ENCODE peak calls at places on chromosomes 16 and 17, in eight cellular contexts. One of them, this sample, is unnamed.
A peak's percentile ranks its signal among the peaks of the same experiment; 100 is the strongest.

GRCh38 chr16:54287758-54288591 is 1.4 kb upstream of the IRX3 start:
- DNase-seq in RWPE1: no peak
- DNase-seq in NCI-H187: no peak
- DNase-seq in AG04449: no peak
- DNase-seq in hepatic stellate cell: no peak
- DNase-seq in choroid plexus epithelial cell: no peak
- DNase-seq in lower lobe of right lung: peak; percentile 66
- DNase-seq in EH: no peak
- DNase-seq in this sample: peak; percentile 34

GRCh38 chr16:48050871-48051270 is 104.9 kb downstream of the ABCC12 start:
- DNase-seq in NCI-H187: no peak
- DNase-seq in choroid plexus epithelial cell: no peak
- DNase-seq in EH: no peak
- DNase-seq in hepatic stellate cell: no peak
- DNase-seq in RWPE1: no peak
- DNase-seq in AG04449: no peak
- DNase-seq in lower lobe of right lung: no peak
- DNase-seq in this sample: no peak

GRCh38 chr16:85441189-85441889 is 171.8 kb upstream of the GSE1 start:
- DNase-seq in NCI-H187: no peak
- DNase-seq in lower lobe of right lung: no peak
- DNase-seq in AG04449: no peak
- DNase-seq in choroid plexus epithelial cell: no peak
- DNase-seq in RWPE1: no peak
- DNase-seq in EH: no peak
- DNase-seq in hepatic stellate cell: no peak
- DNase-seq in this sample: no peak

GRCh38 chr16:2752850-2753522 is 548 bp downstream of the SRRM2 start:
- DNase-seq in NCI-H187: peak; percentile 87
- DNase-seq in lower lobe of right lung: peak; percentile 88
- DNase-seq in RWPE1: peak; percentile 78
- DNase-seq in choroid plexus epithelial cell: peak; percentile 79
- DNase-seq in EH: peak; percentile 83
- DNase-seq in hepatic stellate cell: peak; percentile 90
- DNase-seq in AG04449: no peak
- DNase-seq in this sample: peak; percentile 93

GRCh38 chr16:86994651-86995171 is 322.5 kb downstream of the C16orf95 start:
- DNase-seq in EH: peak; percentile 93
- DNase-seq in choroid plexus epithelial cell: peak; percentile 93
- DNase-seq in NCI-H187: no peak
- DNase-seq in lower lobe of right lung: no peak
- DNase-seq in AG04449: peak; percentile 79
- DNase-seq in hepatic stellate cell: peak; percentile 98
- DNase-seq in RWPE1: peak; percentile 30
- DNase-seq in this sample: peak; percentile 90

GRCh38 chr17:80750263-80750662 is 205.6 kb downstream of the RPTOR start:
- DNase-seq in lower lobe of right lung: no peak
- DNase-seq in RWPE1: no peak
- DNase-seq in hepatic stellate cell: no peak
- DNase-seq in EH: no peak
- DNase-seq in choroid plexus epithelial cell: no peak
- DNase-seq in NCI-H187: no peak
- DNase-seq in AG04449: no peak
- DNase-seq in this sample: no peak

GRCh38 chr17:43018008-43018853 is 4.0 kb downstream of the VAT1 start:
- DNase-seq in choroid plexus epithelial cell: peak; percentile 50
- DNase-seq in AG04449: no peak
- DNase-seq in lower lobe of right lung: no peak
- DNase-seq in hepatic stellate cell: no peak
- DNase-seq in EH: peak; percentile 36
- DNase-seq in NCI-H187: no peak
- DNase-seq in RWPE1: no peak
- DNase-seq in this sample: peak; percentile 42

GRCh38 chr17:286571-286970 is 66.0 kb downstream of the RPH3AL start:
- DNase-seq in EH: no peak
- DNase-seq in choroid plexus epithelial cell: no peak
- DNase-seq in AG04449: no peak
- DNase-seq in RWPE1: no peak
- DNase-seq in NCI-H187: no peak
- DNase-seq in hepatic stellate cell: no peak
- DNase-seq in lower lobe of right lung: peak; percentile 24
- DNase-seq in this sample: no peak

GRCh38 chr16:1745181-1745899 is 26.0 kb downstream of the NME3 start:
- DNase-seq in AG04449: peak; percentile 45
- DNase-seq in choroid plexus epithelial cell: peak; percentile 78
- DNase-seq in hepatic stellate cell: peak; percentile 84
- DNase-seq in RWPE1: peak; percentile 69
- DNase-seq in lower lobe of right lung: no peak
- DNase-seq in NCI-H187: no peak
- DNase-seq in EH: peak; percentile 96
- DNase-seq in this sample: peak; percentile 92

GRCh38 chr17:65294184-65294719 is 157.1 kb downstream of the RGS9 start:
- DNase-seq in lower lobe of right lung: peak; percentile 57
- DNase-seq in NCI-H187: peak; percentile 1
- DNase-seq in hepatic stellate cell: peak; percentile 76
- DNase-seq in RWPE1: peak; percentile 71
- DNase-seq in EH: peak; percentile 74
- DNase-seq in choroid plexus epithelial cell: peak; percentile 86
- DNase-seq in AG04449: no peak
- DNase-seq in this sample: peak; percentile 88

GRCh38 chr17:4790705-4791088 is 1.9 kb downstream of the GLTPD2 start:
- DNase-seq in lower lobe of right lung: no peak
- DNase-seq in EH: no peak
- DNase-seq in hepatic stellate cell: no peak
- DNase-seq in AG04449: no peak
- DNase-seq in NCI-H187: no peak
- DNase-seq in RWPE1: no peak
- DNase-seq in choroid plexus epithelial cell: no peak
- DNase-seq in this sample: no peak

GRCh38 chr16:84937196-84937935 is 74.0 kb downstream of the ZDHHC7 start:
- DNase-seq in EH: no peak
- DNase-seq in NCI-H187: no peak
- DNase-seq in hepatic stellate cell: no peak
- DNase-seq in RWPE1: no peak
- DNase-seq in lower lobe of right lung: no peak
- DNase-seq in choroid plexus epithelial cell: no peak
- DNase-seq in AG04449: no peak
- DNase-seq in this sample: no peak

GRCh38 chr17:58059141-58059540 is 24.1 kb upstream of the DYNLL2 start:
- DNase-seq in NCI-H187: no peak
- DNase-seq in AG04449: no peak
- DNase-seq in hepatic stellate cell: no peak
- DNase-seq in EH: no peak
- DNase-seq in RWPE1: no peak
- DNase-seq in lower lobe of right lung: no peak
- DNase-seq in choroid plexus epithelial cell: no peak
- DNase-seq in this sample: no peak

GRCh38 chr17:42354956-42355843 is 33.0 kb downstream of the STAT3 start:
- DNase-seq in AG04449: peak; percentile 50
- DNase-seq in hepatic stellate cell: no peak
- DNase-seq in EH: peak; percentile 66
- DNase-seq in NCI-H187: no peak
- DNase-seq in choroid plexus epithelial cell: no peak
- DNase-seq in lower lobe of right lung: no peak
- DNase-seq in RWPE1: no peak
- DNase-seq in this sample: no peak

GRCh38 chr17:80663783-80664206 is 119.2 kb downstream of the RPTOR start:
- DNase-seq in hepatic stellate cell: peak; percentile 55
- DNase-seq in RWPE1: no peak
- DNase-seq in AG04449: no peak
- DNase-seq in choroid plexus epithelial cell: no peak
- DNase-seq in EH: no peak
- DNase-seq in NCI-H187: peak; percentile 71
- DNase-seq in lower lobe of right lung: peak; percentile 58
- DNase-seq in this sample: no peak

GRCh38 chr16:66036775-66037715 is 329.4 kb upstream of the CDH5 start:
- DNase-seq in AG04449: peak; percentile 67
- DNase-seq in RWPE1: no peak
- DNase-seq in NCI-H187: no peak
- DNase-seq in hepatic stellate cell: no peak
- DNase-seq in choroid plexus epithelial cell: no peak
- DNase-seq in EH: peak; percentile 68
- DNase-seq in lower lobe of right lung: no peak
- DNase-seq in this sample: no peak

GRCh38 chr17:145671-146541 is 8.5 kb downstream of the SCGB1C2 start:
- DNase-seq in NCI-H187: no peak
- DNase-seq in AG04449: no peak
- DNase-seq in RWPE1: no peak
- DNase-seq in EH: no peak
- DNase-seq in hepatic stellate cell: no peak
- DNase-seq in lower lobe of right lung: peak; percentile 44
- DNase-seq in choroid plexus epithelial cell: no peak
- DNase-seq in this sample: no peak

GRCh38 chr17:2449486-2449885 is 48.6 kb upstream of the MNT start:
- DNase-seq in lower lobe of right lung: no peak
- DNase-seq in NCI-H187: no peak
- DNase-seq in EH: peak; percentile 21
- DNase-seq in hepatic stellate cell: no peak
- DNase-seq in AG04449: no peak
- DNase-seq in RWPE1: no peak
- DNase-seq in choroid plexus epithelial cell: no peak
- DNase-seq in this sample: no peak

GRCh38 chr16:85259831-85260165 is 147.5 kb upstream of the CIBAR2 start:
- DNase-seq in RWPE1: no peak
- DNase-seq in hepatic stellate cell: no peak
- DNase-seq in choroid plexus epithelial cell: no peak
- DNase-seq in AG04449: no peak
- DNase-seq in NCI-H187: no peak
- DNase-seq in lower lobe of right lung: no peak
- DNase-seq in EH: no peak
- DNase-seq in this sample: no peak